ENCODE peak calls at places on chromosomes 6 and 20, in nine cellular contexts. N is IMR-90; B is MM.1S; M is right cardiac atrium; W is esophagus squamous epithelium; Q is hepatocyte; T is CD4-positive, alpha-beta memory T cell; R is naive thymus-derived CD4-positive, alpha-beta T cell; F is adrenal gland. G is an unnamed sample.

GRCh38 chr6:120357447-120357846 is 976.8 kb downstream of the TBC1D32 start:
- DNase-seq in F (no peak), M (no peak), T (no peak), B (no peak), Q (no peak), W (no peak), R (no peak), N (no peak), G (no peak)

GRCh38 chr6:132673376-132674094 is 14.6 kb upstream of the TAAR1 start:
- DNase-seq in M (no peak), T (no peak), F (no peak), B (no peak), Q (no peak), W (no peak), R (no peak), N (no peak), G (no peak)

GRCh38 chr6:1067346-1067745 is 244.6 kb upstream of the FOXQ1 start:
- DNase-seq in R (no peak), N (no peak), W (no peak), Q (no peak), F (no peak), B (no peak), M (no peak), T (no peak), G (no peak)

GRCh38 chr6:134351615-134352474 is 33.9 kb upstream of the SGK1 start:
- DNase-seq in M (no peak), F (no peak), B (peak; percentile 12), W (no peak), Q (no peak), N (peak; percentile 33), T (peak; percentile 11), R (peak; percentile 49), G (no peak)

GRCh38 chr20:22342410-22342809 is 242.0 kb downstream of the FOXA2 start:
- DNase-seq in M (no peak), B (no peak), Q (no peak), N (no peak), F (no peak), R (no peak), T (no peak), W (no peak), G (no peak)

GRCh38 chr6:82211326-82211725 is 36.2 kb downstream of the IBTK start:
- DNase-seq in R (no peak), M (no peak), B (no peak), W (no peak), N (no peak), F (no peak), Q (no peak), T (no peak), G (no peak)

GRCh38 chr20:61849822-61850221 is 215.9 kb downstream of the TAF4 start:
- DNase-seq in M (no peak), W (no peak), F (no peak), N (no peak), T (no peak), B (no peak), Q (no peak), R (no peak), G (no peak)

GRCh38 chr6:85250586-85251216 is 199.2 kb upstream of the NT5E start:
- DNase-seq in F (no peak), Q (no peak), M (no peak), T (no peak), N (no peak), W (no peak), B (no peak), R (no peak), G (no peak)

GRCh38 chr20:46423882-46424482 is 17.6 kb upstream of the ELMO2 start:
- DNase-seq in W (no peak), F (no peak), B (no peak), T (no peak), M (no peak), Q (no peak), N (no peak), R (no peak), G (no peak)

GRCh38 chr6:85453052-85453451 is 3.2 kb downstream of the NT5E start:
- DNase-seq in B (no peak), N (no peak), M (no peak), R (no peak), T (no peak), F (no peak), W (no peak), Q (no peak), G (no peak)

GRCh38 chr6:5333653-5334052 is 72.3 kb downstream of the FARS2 start:
- DNase-seq in M (no peak), B (no peak), N (peak; percentile 60), R (no peak), Q (no peak), T (no peak), F (no peak), W (no peak), G (no peak)

GRCh38 chr6:67608099-67608749 is 1026.9 kb upstream of the ADGRB3 start:
- DNase-seq in Q (no peak), T (no peak), W (no peak), R (no peak), B (no peak), N (no peak), M (no peak), F (no peak), G (no peak)

GRCh38 chr6:36427781-36428345 is 14.8 kb downstream of the PXT1 start:
- DNase-seq in T (no peak), Q (no peak), R (no peak), N (peak; percentile 63), F (no peak), B (no peak), W (no peak), M (no peak), G (no peak)

GRCh38 chr6:9121551-9121950 is 686.2 kb upstream of the SLC35B3 start:
- DNase-seq in W (no peak), Q (no peak), N (peak; percentile 36), T (no peak), M (no peak), F (no peak), R (no peak), B (no peak), G (no peak)

GRCh38 chr6:53287336-53288225 is 61.2 kb downstream of the ELOVL5 start:
- DNase-seq in F (no peak), B (no peak), M (peak; percentile 46), W (no peak), N (no peak), Q (no peak), T (no peak), R (no peak), G (no peak)

GRCh38 chr6:57097596-57097995 is 7.6 kb downstream of the ZNF451 start:
- DNase-seq in Q (no peak), M (no peak), T (no peak), N (peak; percentile 59), R (no peak), B (no peak), W (no peak), F (no peak), G (no peak)

GRCh38 chr6:4185419-4185818 is 50.0 kb upstream of the ECI2 start:
- DNase-seq in T (no peak), B (no peak), R (no peak), Q (no peak), F (no peak), N (no peak), M (no peak), W (no peak), G (no peak)

GRCh38 chr6:151440498-151440897 is 11.4 kb downstream of the RMND1 start:
- DNase-seq in M (no peak), Q (no peak), R (no peak), F (no peak), B (peak; percentile 47), W (no peak), N (no peak), T (no peak), G (no peak)

GRCh38 chr6:33985333-33985751 is 160.5 kb downstream of the GRM4 start:
- DNase-seq in Q (no peak), B (no peak), R (no peak), N (no peak), M (no peak), F (no peak), W (no peak), T (no peak), G (no peak)

GRCh38 chr6:10478187-10479040 is 42.7 kb upstream of the GCNT2 start:
- DNase-seq in M (no peak), N (peak; percentile 42), F (no peak), R (peak; percentile 4), Q (peak; percentile 61), W (no peak), B (peak; percentile 41), T (peak; percentile 29), G (no peak)

GRCh38 chr20:47016068-47016664 is 121.5 kb downstream of the EYA2 start:
- DNase-seq in M (no peak), F (no peak), B (peak; percentile 5), R (no peak), Q (no peak), W (no peak), N (no peak), T (no peak), G (no peak)

GRCh38 chr20:3671986-3672863 is 9.0 kb upstream of the GFRA4 start:
- DNase-seq in R (no peak), M (no peak), T (no peak), F (no peak), N (no peak), B (no peak), Q (no peak), W (no peak), G (no peak)

DNA sequence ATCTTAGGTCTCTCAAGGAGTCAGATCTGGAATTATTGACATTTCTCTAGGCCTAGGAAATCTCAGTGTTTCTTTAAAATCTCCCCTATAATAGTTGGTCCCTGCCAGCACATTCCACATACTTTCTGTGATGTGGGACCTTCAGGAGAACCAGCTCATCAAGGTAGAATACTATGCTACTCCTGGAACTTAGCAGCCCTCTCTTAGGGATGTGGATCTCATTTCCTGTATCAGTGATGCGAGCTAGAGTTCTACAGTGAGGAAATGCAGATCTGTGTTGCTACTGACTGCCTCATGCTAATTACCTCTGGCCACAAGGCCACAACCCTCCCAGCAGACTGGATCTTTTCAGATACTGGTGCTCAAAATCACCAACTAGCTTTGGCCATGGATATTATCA is 193.8 kb downstream of the CLVS2 start:
- DNase-seq in W (no peak), M (no peak), B (no peak), R (no peak), F (no peak), N (no peak), Q (no peak), T (no peak), G (no peak)
- H3K9me3 ChIP-seq in W (no peaks in the 10 kb centered on the region), M (no peaks in the 10 kb centered on the region), B (no peaks in the 10 kb centered on the region), R (no peaks in the 10 kb centered on the region), F (no peaks in the 10 kb centered on the region), N (peaks cover 2% of the 10 kb centered on the region), Q (no peaks in the 10 kb centered on the region), T (no peaks in the 10 kb centered on the region), G (no peaks in the 10 kb centered on the region)

GRCh38 chr6:41563060-41563776 is 17.0 kb downstream of the FOXP4 start:
- DNase-seq in B (no peak), M (no peak), W (no peak), Q (no peak), N (no peak), R (no peak), T (no peak), F (no peak), G (no peak)
- H3K4me3 ChIP-seq in B (no peak overlapping the region), M (no peak overlapping the region), W (no peak overlapping the region), Q (no peak overlapping the region), N (no peak overlapping the region), R (no peak overlapping the region), T (no peak overlapping the region), F (no peak overlapping the region), G (no peak overlapping the region)

GRCh38 chr20:7742479-7742878 is 197.8 kb downstream of the HAO1 start:
- DNase-seq in M (no peak), F (no peak), W (no peak), B (no peak), R (no peak), T (no peak), N (peak; percentile 64), Q (peak; percentile 29), G (no peak)
- H3K27ac ChIP-seq in M (no peak overlapping the region), F (no peak overlapping the region), W (no peak overlapping the region), B (no peak overlapping the region), R (no peak overlapping the region), T (no peak overlapping the region), N (no peak overlapping the region), Q (no peak overlapping the region), G (no peak overlapping the region)

GRCh38 chr20:41034239-41034638 is 5.6 kb downstream of the TOP1 start:
- DNase-seq in R (no peak), Q (no peak), T (no peak), N (no peak), W (no peak), F (no peak), M (no peak), B (no peak), G (no peak)
- H3K9me3 ChIP-seq in R (no peaks in the 10 kb centered on the region), Q (no peaks in the 10 kb centered on the region), T (no peaks in the 10 kb centered on the region), N (no peaks in the 10 kb centered on the region), W (no peaks in the 10 kb centered on the region), F (no peaks in the 10 kb centered on the region), M (no peaks in the 10 kb centered on the region), B (no peaks in the 10 kb centered on the region), G (no peaks in the 10 kb centered on the region)

G was measured in CD8-positive, alpha-beta memory T cell.